ENCODE peak calls at places on chromosomes 6 and 20, in seven cellular contexts. J is GM23338; Y is IMR-90; B is CD8-positive, alpha-beta T cell; O is left ventricle myocardium inferior; L is tibial artery; G is ovary. C is an unnamed sample.

GRCh38 chr20:31638816-31639215 is 1.1 kb downstream of the COX4I2 start:
- DNase-seq in Y (no peak), O (no peak), J (no peak), L (no peak), G (no peak), B (no peak), C (no peak)

GRCh38 chr20:46000571-46001145 is 8.1 kb upstream of the MMP9 start:
- DNase-seq in B (no peak), L (no peak), G (no peak), Y (no peak), O (no peak), J (peak; percentile 61), C (no peak)

GRCh38 chr6:139909992-139910391 is 535.5 kb upstream of the CITED2 start:
- DNase-seq in B (no peak), O (no peak), Y (no peak), J (no peak), L (no peak), G (no peak), C (no peak)

GRCh38 chr6:52574709-52575489 is 2.0 kb downstream of the TRAM2 start:
- DNase-seq in B (peak; percentile 78), J (no peak), L (peak; percentile 85), O (no peak), G (no peak), Y (no peak), C (peak; percentile 82)

GRCh38 chr6:15752820-15753219 is 90.0 kb upstream of the DTNBP1 start:
- DNase-seq in L (no peak), J (peak; percentile 46), Y (no peak), B (no peak), O (no peak), G (no peak), C (no peak)

GRCh38 chr6:12163149-12163548 is 127.0 kb upstream of the EDN1 start:
- DNase-seq in Y (no peak), O (no peak), L (no peak), G (no peak), J (no peak), B (peak; percentile 69), C (peak; percentile 80)

GRCh38 chr6:122372647-122373046 is 26.8 kb upstream of the HSF2 start:
- DNase-seq in O (no peak), B (no peak), L (no peak), J (peak; percentile 22), Y (peak; percentile 6), G (no peak), C (no peak)

GRCh38 chr20:38043512-38044300 is 10.2 kb downstream of the RPRD1B start:
- DNase-seq in J (no peak), B (no peak), O (no peak), G (no peak), Y (peak; percentile 85), L (no peak), C (no peak)

GRCh38 chr6:54072708-54073313 is 38.4 kb upstream of the MLIP start:
- DNase-seq in J (no peak), G (no peak), B (no peak), L (no peak), Y (no peak), O (peak; percentile 18), C (no peak)

GRCh38 chr6:76420094-76420493 is 347.6 kb upstream of the IMPG1 start:
- DNase-seq in G (no peak), L (no peak), Y (no peak), J (no peak), O (no peak), B (no peak), C (no peak)

GRCh38 chr20:45362804-45363610 is at the start of gene SYS1:
- DNase-seq in B (peak; percentile 99), J (peak; percentile 98), G (peak; percentile 99), L (peak; percentile 99), O (peak; percentile 98), Y (peak; percentile 98), C (peak; percentile 99)

GRCh38 chr20:2698186-2698817 is 5.7 kb downstream of the EBF4 start:
- DNase-seq in J (no peak), Y (no peak), G (no peak), O (no peak), L (peak; percentile 51), B (no peak), C (peak; percentile 57)

GRCh38 chr6:22766979-22767378 is 197.6 kb downstream of the HDGFL1 start:
- DNase-seq in Y (no peak), G (no peak), L (no peak), O (no peak), J (no peak), B (no peak), C (no peak)

GRCh38 chr6:84674395-84674794 is 90.0 kb downstream of the TBX18 start:
- DNase-seq in G (no peak), J (no peak), Y (no peak), L (no peak), O (no peak), B (no peak), C (no peak)

GRCh38 chr6:38420207-38420606 is 219.5 kb downstream of the BTBD9 start:
- DNase-seq in B (no peak), O (no peak), G (no peak), Y (peak; percentile 50), J (no peak), L (no peak), C (no peak)

GRCh38 chr20:4067600-4068261 is 52.4 kb upstream of the RNF24 start:
- DNase-seq in J (no peak), G (no peak), B (no peak), Y (peak; percentile 88), L (peak; percentile 74), O (no peak), C (no peak)

GRCh38 chr20:21607971-21608735 is 94.3 kb upstream of the NKX2-2 start:
- DNase-seq in J (no peak), B (no peak), Y (no peak), G (peak; percentile 15), L (no peak), O (peak; percentile 20), C (no peak)

GRCh38 chr20:63942250-63943006 is 13.8 kb downstream of the UCKL1 start:
- DNase-seq in G (peak; percentile 40), O (peak; percentile 43), L (peak; percentile 66), Y (peak; percentile 4), J (peak; percentile 96), B (no peak), C (peak; percentile 90)

GRCh38 chr6:89952696-89953095 is 58.4 kb downstream of the GJA10 start:
- DNase-seq in O (no peak), B (peak; percentile 86), Y (peak; percentile 75), L (no peak), J (no peak), G (no peak), C (no peak)

GRCh38 chr6:89952361-89952680 is 58.1 kb downstream of the GJA10 start:
- DNase-seq in J (no peak), L (no peak), G (no peak), Y (no peak), O (no peak), B (no peak), C (no peak)

GRCh38 chr6:89956182-89956581 is 61.9 kb downstream of the GJA10 start:
- DNase-seq in J (no peak), Y (no peak), O (no peak), G (no peak), L (no peak), B (no peak), C (no peak)

GRCh38 chr6:89955364-89955763 is 61.1 kb downstream of the GJA10 start:
- DNase-seq in O (no peak), B (no peak), Y (no peak), L (no peak), J (no peak), G (no peak), C (no peak)

DNA sequence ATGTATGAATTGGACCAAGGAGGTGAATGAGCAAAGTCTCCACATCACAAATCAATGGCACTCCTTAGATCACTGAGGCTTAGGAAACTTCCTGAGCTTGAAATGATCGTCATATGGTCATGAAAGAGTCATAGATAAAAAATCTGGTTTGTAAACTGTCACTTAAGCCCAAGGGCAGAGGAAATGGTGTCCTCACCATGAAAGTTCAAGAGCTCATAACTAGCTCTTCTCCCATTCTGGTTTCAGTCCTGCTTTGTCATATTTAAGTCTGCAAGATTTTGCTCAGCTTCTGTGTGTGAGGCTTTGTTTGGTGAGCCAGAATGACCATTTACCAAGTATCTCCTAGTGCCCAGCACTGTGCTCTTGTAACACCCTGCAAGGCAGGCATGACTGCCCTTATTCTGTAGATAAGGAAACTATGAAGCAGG is 60.5 kb downstream of the GJA10 start:
- DNase-seq in O (no peak), L (no peak), B (no peak), G (no peak), Y (peak; percentile 17), J (no peak), C (no peak)
- H3K27ac ChIP-seq in O (no peak overlapping the region), L (no peak overlapping the region), B (no peak overlapping the region), G (no peak overlapping the region), Y (no peak overlapping the region), J (no peak overlapping the region), C (peak overlapping the region; percentile 19)

GRCh38 chr20:5973172-5973571 is 22.7 kb downstream of the MCM8 start:
- DNase-seq in J (no peak), O (no peak), G (no peak), B (no peak), L (no peak), Y (peak; percentile 68), C (no peak)

GRCh38 chr20:5971203-5971602 is 20.8 kb downstream of the MCM8 start:
- DNase-seq in O (no peak), G (no peak), J (peak; percentile 72), L (no peak), Y (no peak), B (no peak), C (no peak)

GRCh38 chr20:5970381-5970780 is 19.9 kb downstream of the MCM8 start:
- DNase-seq in G (no peak), B (no peak), O (no peak), J (no peak), Y (no peak), L (no peak), C (no peak)

GRCh38 chr20:5973971-5974370 is 23.5 kb downstream of the MCM8 start:
- DNase-seq in L (no peak), B (no peak), O (no peak), J (no peak), Y (no peak), G (no peak), C (no peak)

GRCh38 chr20:5969348-5969935 is 19.0 kb downstream of the MCM8 start:
- DNase-seq in B (no peak), O (no peak), Y (no peak), L (no peak), G (no peak), J (peak; percentile 97), C (no peak)
- H3K27ac ChIP-seq in B (no peak overlapping the region), O (no peak overlapping the region), Y (no peak overlapping the region), L (no peak overlapping the region), G (no peak overlapping the region), J (no peak overlapping the region), C (no peak overlapping the region)

GRCh38 chr6:25874822-25875562 is 949 bp upstream of the SLC17A3 start:
- DNase-seq in Y (no peak), L (no peak), G (no peak), B (no peak), J (no peak), O (no peak), C (no peak)
- H3K27ac ChIP-seq in Y (no peak overlapping the region), L (no peak overlapping the region), G (no peak overlapping the region), B (no peak overlapping the region), J (no peak overlapping the region), O (no peak overlapping the region), C (no peak overlapping the region)

DNA sequence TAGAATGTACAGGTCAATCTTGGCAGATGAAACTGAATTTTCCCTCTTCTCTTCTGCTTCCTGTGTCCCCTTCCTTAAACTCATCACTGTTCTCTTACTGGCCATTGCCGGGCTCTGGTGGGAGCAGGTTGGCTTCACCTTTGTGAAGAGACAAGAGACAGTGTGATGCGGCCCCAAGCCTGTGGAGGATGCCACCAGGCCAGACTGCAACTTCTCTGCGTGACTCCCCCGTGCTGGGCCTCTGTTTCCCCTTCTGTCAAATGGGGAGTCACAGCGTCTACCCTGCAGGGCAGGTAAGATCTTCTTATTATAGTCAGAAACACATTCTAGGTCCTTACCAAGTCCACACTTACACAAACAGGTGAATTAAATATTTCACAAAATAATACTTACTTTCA is 1.9 kb upstream of the LSM14B start:
- DNase-seq in J (no peak), B (no peak), Y (no peak), L (no peak), G (no peak), O (no peak), C (no peak)
- H3K27ac ChIP-seq in J (no peak overlapping the region), B (no peak overlapping the region), Y (no peak overlapping the region), L (peak overlapping the region; percentile 90), G (no peak overlapping the region), O (peak overlapping the region; percentile 96), C (no peak overlapping the region)

C was measured in spleen.